ENCODE peak calls at places on chromosome 10, in four cellular contexts. D is HepG2, V is upper lobe of left lung, T is A549. B is an unnamed sample. For H3K9me3, the result is how much of the 10 kb centered on the place peaks cover.

GRCh38 chr10:11208243-11208642 is 190.6 kb downstream of the CELF2 start:
- ATAC-seq in V (no peak), D (no peak), T (no peak), B (no peak)

GRCh38 chr10:52465202-52465601 is 151.1 kb downstream of the DKK1 start:
- ATAC-seq in V (no peak), T (no peak), D (no peak), B (no peak)

GRCh38 chr10:110779489-110779888 is 92.2 kb upstream of the PDCD4 start:
- ATAC-seq in D (no peak), V (no peak), T (no peak), B (no peak)

GRCh38 chr10:72079356-72079755 is 9.0 kb downstream of the SPOCK2 start:
- ATAC-seq in T (no peak), V (no peak), D (no peak), B (no peak)

GRCh38 chr10:35214607-35215020 is 88.0 kb downstream of the CREM start:
- ATAC-seq in D (no peak), T (no peak), V (no peak), B (no peak)

GRCh38 chr10:18607979-18608378 is 43.4 kb downstream of the NSUN6 start:
- ATAC-seq in T (peak), V (no peak), D (no peak), B (no peak)

GRCh38 chr10:103111918-103112877 is 80.9 kb downstream of the NT5C2 start:
- ATAC-seq in T (no peak), V (no peak), D (no peak), B (no peak)

GRCh38 chr10:106440767-106441166 is 723.7 kb downstream of the SORCS1 start:
- ATAC-seq in D (no peak), V (no peak), T (no peak), B (no peak)

GRCh38 chr10:114855776-114856543 is 34.4 kb downstream of the FHIP2A start:
- ATAC-seq in T (peak), V (no peak), D (no peak), B (no peak)

GRCh38 chr10:122198631-122199030 is 72.5 kb upstream of the BTBD16 start:
- ATAC-seq in T (no peak), D (no peak), V (peak), B (no peak)

GRCh38 chr10:34826221-34826620 is 11.1 kb upstream of the PARD3 start:
- ATAC-seq in V (no peak), D (peak), T (peak), B (no peak)

GRCh38 chr10:21527634-21528451 is 2.4 kb upstream of the SKIDA1 start:
- ATAC-seq in V (no peak), T (no peak), D (no peak), B (no peak)

GRCh38 chr10:7679256-7679655 is 12.5 kb upstream of the ITIH5 start:
- ATAC-seq in T (no peak), V (no peak), D (no peak), B (no peak)

GRCh38 chr10:8225232-8225631 is 170.7 kb downstream of the GATA3 start:
- ATAC-seq in V (no peak), D (no peak), T (no peak), B (no peak)

GRCh38 chr10:102280397-102281015 is 35.2 kb downstream of the GBF1 start:
- ATAC-seq in T (no peak), V (no peak), D (no peak), B (no peak)

GRCh38 chr10:97596101-97597055 is 6.9 kb downstream of the C10orf62 start:
- ATAC-seq in D (peak), V (peak), T (peak), B (peak)

GRCh38 chr10:86673827-86674581 is 5.7 kb downstream of the LDB3 start:
- ATAC-seq in D (no peak), T (no peak), V (no peak), B (no peak)

GRCh38 chr10:14605231-14605925 is 169.3 kb downstream of the FAM107B start:
- ATAC-seq in D (no peak), T (peak), V (no peak), B (no peak)

DNA sequence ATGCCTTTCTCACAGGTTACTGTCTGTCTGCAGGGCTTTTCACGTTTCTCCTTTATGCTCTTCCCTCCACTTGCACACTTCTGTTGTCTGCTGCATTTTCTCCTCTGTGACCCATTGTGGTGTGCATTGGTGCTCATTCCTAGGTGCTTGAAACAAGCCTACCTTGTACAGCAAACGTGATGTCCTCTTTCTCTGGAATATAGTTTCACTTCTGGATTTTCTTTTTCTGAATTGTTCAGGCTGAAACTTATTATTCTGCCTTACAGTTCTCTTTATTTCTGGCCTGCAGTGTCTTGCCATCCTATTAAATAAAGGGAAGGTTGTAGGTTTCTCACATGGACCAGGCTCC is 128.8 kb upstream of the SAMD8 start:
- ATAC-seq in T (no peak), V (no peak), D (no peak), B (no peak)
- TF ChIP-seq POLR2A in T (no peak), V (no peak), D (no peak), B (no peak)

GRCh38 chr10:79305988-79306387 is 41.3 kb upstream of the PPIF start:
- ATAC-seq in T (no peak), D (no peak), V (no peak), B (no peak)
- TF ChIP-seq EP300 in T (no peak), D (no peak), V (no peak), B (no peak)

GRCh38 chr10:43012578-43012977 is 64.3 kb upstream of the RET start:
- ATAC-seq in T (no peak), D (no peak), V (no peak), B (no peak)
- H3K9me3 ChIP-seq in T (under half), D (under half), V (under half), B (under half)

GRCh38 chr10:116079355-116079754 is 193.7 kb downstream of the GFRA1 start:
- ATAC-seq in T (no peak), D (no peak), V (no peak), B (no peak)
- TF ChIP-seq POLR2A in T (no peak), D (no peak), V (no peak), B (no peak)

DNA sequence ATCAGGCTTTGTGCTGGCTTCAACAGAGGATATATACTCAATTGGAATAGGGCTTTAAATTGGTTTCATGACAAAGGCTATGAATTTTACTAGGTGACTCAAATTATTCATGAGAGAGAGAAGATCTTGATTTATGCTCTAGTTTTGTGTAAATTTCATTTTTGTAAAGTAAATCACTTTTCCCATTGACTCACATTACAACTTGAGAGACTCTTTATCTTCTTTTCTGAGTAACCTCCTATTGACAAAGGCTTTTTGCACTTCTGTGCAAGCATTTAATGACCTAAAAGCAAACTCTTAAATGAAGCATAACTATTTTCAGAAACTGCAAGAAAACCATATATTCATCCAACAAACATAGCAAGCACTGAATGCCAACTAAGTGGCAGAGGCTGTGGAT is 98.5 kb upstream of the RHOBTB1 start:
- ATAC-seq in D (no peak), T (no peak), V (no peak), B (no peak)
- TF ChIP-seq EP300 in D (no peak), T (no peak), V (no peak), B (no peak)